ENCODE peak calls at places on chromosomes 13 and 19, in four cellular contexts. T is WTC11, B is SK-N-SH, R is H1. H is an unnamed sample.
A peak's percentile ranks its signal among the peaks of the same experiment; 100 is the strongest.

GRCh38 chr19:29259867-29260281 is 46.9 kb upstream of the UQCRFS1 start:
- DNase-seq in T (no peak), B (no peak), R (no peak), H (no peak)

GRCh38 chr13:88068316-88068715 is 397.1 kb downstream of the SLITRK5 start:
- DNase-seq in T (no peak), B (no peak), R (no peak), H (no peak)

GRCh38 chr19:44903602-44904425 is 1.8 kb upstream of the APOE start:
- DNase-seq in T (peak; percentile 89), B (peak; percentile 88), R (peak; percentile 98), H (peak; percentile 86)

GRCh38 chr19:21463449-21464105 is 41.8 kb upstream of the ZNF429 start:
- DNase-seq in T (peak; percentile 85), B (peak; percentile 87), R (peak; percentile 81), H (peak; percentile 89)

GRCh38 chr13:97212540-97213146 is 9.5 kb upstream of the MBNL2 start:
- DNase-seq in T (peak; percentile 12), B (no peak), R (no peak), H (no peak)

GRCh38 chr13:51767100-51767499 is 36.9 kb downstream of the DHRS12 start:
- DNase-seq in T (no peak), B (no peak), R (no peak), H (no peak)

GRCh38 chr13:31767175-31767900 is 28.0 kb downstream of the RXFP2 start:
- DNase-seq in T (no peak), B (no peak), R (no peak), H (no peak)

GRCh38 chr13:27372896-27373295 is 51.5 kb upstream of the GTF3A start:
- DNase-seq in T (peak; percentile 41), B (no peak), R (no peak), H (no peak)

GRCh38 chr19:33047422-33047821 is 17.3 kb downstream of the RHPN2 start:
- DNase-seq in T (peak; percentile 37), B (no peak), R (peak; percentile 65), H (peak; percentile 53)

GRCh38 chr19:50628551-50628950 is 11.1 kb downstream of the SYT3 start:
- DNase-seq in T (no peak), B (no peak), R (no peak), H (no peak)

GRCh38 chr19:1929051-1929742 is 11.8 kb upstream of the CSNK1G2 start:
- DNase-seq in T (peak; percentile 94), B (peak; percentile 93), R (peak; percentile 95), H (peak; percentile 87)

GRCh38 chr13:103349664-103350063 is 283.4 kb upstream of the SLC10A2 start:
- DNase-seq in T (no peak), B (peak; percentile 48), R (no peak), H (no peak)

GRCh38 chr13:113411216-113412023 is 41.9 kb downstream of the ADPRHL1 start:
- DNase-seq in T (no peak), B (no peak), R (no peak), H (no peak)

GRCh38 chr13:44423824-44424223 is 50.2 kb downstream of the SERP2 start:
- DNase-seq in T (no peak), B (no peak), R (no peak), H (no peak)

GRCh38 chr13:94308808-94309207 is 170.7 kb downstream of the DCT start:
- DNase-seq in T (no peak), B (no peak), R (no peak), H (no peak)

GRCh38 chr19:50720921-50721291 is 1.3 kb upstream of the SHANK1 start:
- DNase-seq in T (peak; percentile 36), B (no peak), R (peak; percentile 61), H (no peak)

GRCh38 chr13:112768795-112769411 is 79.1 kb downstream of the ATP11A start:
- DNase-seq in T (no peak), B (no peak), R (no peak), H (no peak)

GRCh38 chr19:10916602-10917001 is 11.8 kb downstream of the YIPF2 start:
- DNase-seq in T (no peak), B (no peak), R (no peak), H (no peak)

GRCh38 chr13:33642374-33643065 is 175.4 kb upstream of the RFC3 start:
- DNase-seq in T (no peak), B (no peak), R (no peak), H (no peak)

GRCh38 chr13:39602277-39602613 is 748 bp downstream of the LHFPL6 start:
- DNase-seq in T (no peak), B (no peak), R (no peak), H (no peak)

DNA sequence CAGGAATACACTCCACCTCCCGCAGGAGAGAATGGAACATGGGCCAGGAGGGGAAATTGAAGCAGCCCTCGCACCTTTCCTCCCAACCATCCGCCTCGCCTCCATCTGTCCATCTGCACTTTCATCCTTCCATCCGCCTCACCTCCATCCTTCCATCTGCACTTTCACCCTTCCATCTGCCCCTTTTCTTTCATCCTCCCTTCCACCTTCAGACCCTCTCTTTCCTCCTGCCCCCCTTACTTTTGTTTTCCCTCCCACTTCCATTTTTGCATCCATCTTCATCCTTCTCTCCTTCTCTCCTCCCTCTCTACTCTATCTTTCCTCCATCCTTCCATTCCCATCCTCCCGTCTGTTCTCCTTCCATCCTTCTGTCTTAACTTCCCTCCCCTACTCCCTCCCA is 92.2 kb upstream of the ZNF536 start:
- DNase-seq in T (no peak), B (no peak), R (no peak), H (no peak)
- TF ChIP-seq TEAD4 in T (no peak), B (no peak), R (no peak), H (no peak)

DNA sequence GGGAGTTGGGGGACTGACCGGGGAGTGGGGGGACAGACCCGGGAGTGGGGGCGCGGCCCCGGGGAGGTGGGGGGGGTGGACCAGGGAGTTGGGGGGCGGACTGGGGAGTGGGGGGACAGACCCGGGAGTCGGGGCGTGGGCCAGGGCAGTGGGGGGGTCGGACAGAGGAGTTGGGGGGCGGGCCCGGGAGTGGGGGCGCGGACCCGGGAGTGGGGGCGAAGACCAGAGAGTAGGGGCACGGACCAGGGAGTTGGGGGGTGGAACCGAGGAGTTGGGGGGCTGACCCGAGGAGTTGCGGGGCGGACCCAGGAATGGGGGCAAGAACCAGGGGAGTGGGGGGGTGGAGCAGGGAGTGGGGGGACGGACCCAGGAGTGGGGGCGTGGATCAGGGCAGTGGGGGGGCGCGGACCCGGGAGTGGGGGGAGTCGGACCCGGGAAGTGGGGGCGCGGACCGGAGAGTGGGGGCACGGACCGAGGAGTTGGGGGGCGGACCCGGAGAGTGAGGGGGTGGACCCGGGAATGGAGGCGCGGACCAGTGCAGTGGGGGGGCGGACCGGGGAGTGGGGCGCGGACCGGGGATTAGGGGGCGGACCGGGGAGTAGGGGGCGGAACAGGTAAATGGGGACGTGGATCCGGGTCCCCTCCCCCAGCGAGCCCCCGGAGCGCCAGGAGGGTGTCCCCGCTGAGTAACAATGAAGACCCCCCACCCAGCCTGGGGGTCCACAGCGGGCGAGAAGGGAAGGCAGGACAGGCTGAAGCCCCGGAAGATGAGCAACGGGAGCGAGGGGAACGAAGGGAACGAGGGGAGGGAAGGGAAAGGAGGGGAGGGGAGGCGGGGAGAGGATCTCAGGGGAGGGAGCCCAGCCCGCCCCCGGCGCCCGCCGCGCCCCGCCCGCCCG is 589 bp downstream of the R3HDM4 start:
- DNase-seq in T (no peak), B (no peak), R (no peak), H (peak; percentile 74)
- TF ChIP-seq TEAD4 in T (no peak), B (no peak), R (no peak), H (no peak)

DNA sequence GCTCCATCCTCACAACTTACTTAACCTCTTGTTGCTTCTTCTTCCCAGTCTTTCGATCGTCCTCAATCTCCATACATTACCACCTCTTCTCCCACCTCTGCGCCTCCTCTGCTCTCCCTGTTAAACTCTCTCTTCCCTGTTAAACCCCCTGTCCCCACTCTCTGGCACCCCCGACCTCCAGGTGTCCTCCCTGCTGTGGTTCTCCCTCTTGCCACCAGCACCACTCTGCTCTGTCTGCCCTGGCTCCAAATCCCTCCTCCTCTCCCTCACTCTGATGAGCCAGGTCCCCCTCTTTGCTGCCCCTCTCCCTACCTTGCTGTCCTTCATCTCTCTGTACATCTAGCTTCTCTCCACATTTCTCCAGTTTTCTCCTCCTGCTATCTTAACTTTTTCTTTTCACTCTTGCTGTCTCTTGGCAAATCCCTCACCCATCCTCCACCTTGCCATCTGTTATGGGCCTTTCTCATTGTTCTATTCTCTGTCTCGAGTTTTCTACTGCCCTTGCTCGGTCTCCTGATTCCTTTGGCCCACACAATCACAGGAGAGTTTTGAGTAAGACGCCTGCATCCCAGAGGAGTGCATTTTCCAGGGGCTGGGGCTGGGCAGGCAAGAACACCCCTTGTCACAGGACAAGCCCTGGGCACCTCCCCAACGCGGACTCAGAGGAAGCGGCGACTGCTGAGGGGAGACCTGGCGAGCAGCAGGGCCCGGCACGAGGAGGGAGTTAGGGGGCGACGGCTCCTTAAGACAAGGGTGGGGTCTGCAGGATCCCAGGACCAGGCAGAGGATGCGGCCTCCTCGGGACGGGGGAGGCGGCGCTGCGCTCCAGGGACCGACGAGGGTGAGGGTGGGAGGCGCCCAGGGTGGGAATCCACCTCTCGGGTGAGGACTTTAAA is 21.4 kb upstream of the ERVV-1 start:
- DNase-seq in T (peak; percentile 39), B (peak; percentile 42), R (peak; percentile 57), H (peak; percentile 46)
- TF ChIP-seq TEAD4 in T (no peak), B (no peak), R (no peak), H (no peak)

GRCh38 chr13:46633416-46633815 is 80.4 kb downstream of the LRCH1 start:
- DNase-seq in T (no peak), B (no peak), R (no peak), H (no peak)
- TF ChIP-seq TEAD4 in T (no peak), B (no peak), R (no peak), H (no peak)

DNA sequence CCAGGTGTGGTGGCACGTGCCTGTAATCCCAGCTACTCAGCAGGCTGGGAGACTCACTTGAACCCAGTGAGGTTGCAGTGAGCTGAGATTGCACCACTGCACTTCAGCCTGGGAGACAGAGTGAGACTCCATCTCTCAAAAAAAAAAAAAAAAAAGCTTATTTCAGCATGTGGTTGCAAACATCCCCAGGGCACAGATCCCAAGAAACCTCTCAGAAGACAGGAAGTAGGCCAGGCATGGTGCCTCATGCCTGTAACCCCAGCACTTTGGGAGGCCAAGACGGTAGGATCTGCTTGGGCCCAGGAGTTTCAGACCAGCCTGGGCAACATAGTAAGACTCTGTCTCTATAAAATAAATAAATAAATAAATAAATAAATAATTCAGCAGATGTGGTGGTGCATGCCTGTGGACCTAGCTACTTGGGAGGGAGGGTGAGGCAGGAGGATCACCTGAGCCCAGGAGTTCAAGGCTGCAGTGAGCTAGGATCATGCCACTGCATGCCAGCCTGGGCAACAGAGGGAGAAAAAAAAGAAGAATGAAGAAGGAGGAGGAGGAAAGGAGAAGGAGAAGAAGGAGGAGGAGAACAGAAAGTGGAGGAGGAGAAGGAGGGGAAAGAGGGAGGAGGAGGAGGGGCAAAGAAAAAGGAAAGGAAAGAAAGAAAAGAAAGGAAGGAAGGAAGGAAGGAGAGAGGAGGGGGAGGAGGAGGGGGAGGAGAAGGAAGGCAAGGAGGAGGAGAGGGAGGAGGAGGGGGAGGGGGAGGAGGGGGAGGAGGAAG is 4.3 kb upstream of the LRRC8E start:
- DNase-seq in T (no peak), B (no peak), R (no peak), H (no peak)
- TF ChIP-seq TEAD4 in T (no peak), B (no peak), R (no peak), H (no peak)